ENCODE peak calls at places on chromosome 4, in nine cellular contexts. V is suprapubic skin, W is upper lobe of left lung, Z is neural progenitor cell, L is GM23338, X is uterus, B is endodermal cell, O is cardiac muscle cell, Q is HCT116. R is an unnamed sample.
A peak's percentile ranks its signal among the peaks of the same experiment; 100 is the strongest.

GRCh38 chr4:132101526-132101925 is 1047.6 kb upstream of the PCDH10 start:
- DNase-seq in Z (no peak), L (no peak), B (no peak), W (no peak), O (no peak), V (no peak), Q (no peak), X (no peak), R (no peak)

GRCh38 chr4:143344011-143344410 is 7.3 kb downstream of the GAB1 start:
- DNase-seq in Z (no peak), B (peak; percentile 48), Q (no peak), W (no peak), L (peak; percentile 27), O (no peak), X (no peak), V (no peak), R (no peak)

GRCh38 chr4:7398104-7398423 is 36.7 kb downstream of the PSAPL1 start:
- DNase-seq in L (no peak), O (peak; percentile 85), B (peak; percentile 39), Q (no peak), Z (no peak), X (no peak), V (peak; percentile 41), W (peak; percentile 89), R (no peak)

GRCh38 chr4:75963558-75963957 is 22.7 kb upstream of the NAAA start:
- DNase-seq in L (no peak), B (no peak), W (no peak), X (no peak), O (no peak), Q (no peak), Z (no peak), V (no peak), R (no peak)

GRCh38 chr4:150302553-150302952 is 224.3 kb downstream of the DCLK2 start:
- DNase-seq in X (no peak), W (no peak), Q (peak; percentile 53), L (no peak), V (no peak), O (no peak), Z (no peak), B (no peak), R (no peak)

GRCh38 chr4:36773467-36773866 is 471.1 kb upstream of the NWD2 start:
- DNase-seq in V (no peak), L (no peak), Q (no peak), X (no peak), B (no peak), Z (no peak), O (no peak), W (no peak), R (no peak)

GRCh38 chr4:164807611-164808010 is 53.7 kb downstream of the SMIM31 start:
- DNase-seq in O (peak; percentile 21), Z (peak; percentile 93), X (no peak), B (peak; percentile 73), W (peak; percentile 52), L (peak; percentile 87), Q (no peak), V (no peak), R (no peak)

GRCh38 chr4:52015366-52015765 is 4.8 kb downstream of the LRRC66 start:
- DNase-seq in Q (no peak), V (no peak), W (no peak), X (no peak), B (no peak), Z (peak; percentile 69), O (peak; percentile 19), L (peak; percentile 55), R (no peak)

GRCh38 chr4:151251922-151252321 is 25.0 kb upstream of the PRSS48 start:
- DNase-seq in Z (peak; percentile 7), Q (no peak), V (no peak), O (no peak), B (no peak), L (no peak), W (no peak), X (no peak), R (no peak)

GRCh38 chr4:55765070-55765469 is 54.5 kb upstream of the EXOC1L start:
- DNase-seq in O (no peak), W (no peak), L (no peak), V (no peak), Z (no peak), X (no peak), Q (no peak), B (no peak), R (no peak)

GRCh38 chr4:88390128-88390527 is 11.5 kb downstream of the HERC6 start:
- DNase-seq in V (no peak), X (no peak), Z (no peak), O (no peak), W (no peak), L (no peak), B (no peak), Q (no peak), R (no peak)

GRCh38 chr4:53908661-53909078 is 155.7 kb downstream of the CHIC2 start:
- DNase-seq in Z (peak; percentile 76), L (peak; percentile 69), Q (peak; percentile 62), O (peak; percentile 85), W (peak; percentile 40), B (no peak), V (no peak), X (peak; percentile 68), R (peak; percentile 10)

GRCh38 chr4:98938386-98938785 is 9.5 kb upstream of the EIF4E start:
- DNase-seq in Q (no peak), V (no peak), X (no peak), O (no peak), B (no peak), L (no peak), W (no peak), Z (no peak), R (no peak)

GRCh38 chr4:123856689-123857545 is 460.3 kb downstream of the SPRY1 start:
- DNase-seq in O (peak; percentile 75), L (peak; percentile 83), B (peak; percentile 79), V (no peak), Q (no peak), X (peak; percentile 60), Z (peak; percentile 67), W (no peak), R (no peak)
- TF ChIP-seq CTCF in O (peak; percentile 12), L (no peak), B (peak; percentile 62), V (peak; percentile 22), Q (no peak), X (no peak), Z (peak; percentile 20), W (no peak), R (no peak)

DNA sequence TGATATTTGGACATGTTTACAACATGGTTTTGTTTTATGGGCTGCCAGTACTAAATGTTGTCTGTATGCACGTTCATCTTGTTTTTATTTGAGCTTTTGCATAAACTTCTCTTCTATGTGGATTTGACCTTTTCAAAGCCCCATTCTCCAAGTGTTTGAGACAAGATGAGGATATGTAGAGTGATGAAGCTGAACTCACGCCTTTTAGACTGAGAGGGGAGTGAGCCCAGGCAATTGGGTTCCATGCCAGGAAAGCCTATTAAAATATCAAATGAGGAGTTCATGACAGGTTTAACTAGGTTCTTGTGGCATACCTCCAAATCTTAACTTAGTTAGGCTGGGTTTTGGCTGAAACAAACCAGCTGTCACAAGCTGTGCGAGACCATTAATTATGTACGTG is 170.4 kb upstream of the LDB2 start:
- DNase-seq in W (no peak), V (no peak), X (peak; percentile 68), Q (no peak), Z (no peak), O (no peak), L (no peak), B (no peak), R (no peak)
- H3K4me3 ChIP-seq in W (no peak overlapping the region), V (no peak overlapping the region), X (no peak overlapping the region), Q (no peak overlapping the region), Z (no peak overlapping the region), O (no peak overlapping the region), L (no peak overlapping the region), B (no peak overlapping the region), R (no peak overlapping the region)

GRCh38 chr4:1348746-1349145 is 1.7 kb downstream of the UVSSA start:
- DNase-seq in V (no peak), X (no peak), Q (no peak), L (no peak), Z (no peak), O (no peak), W (no peak), B (no peak), R (no peak)

GRCh38 chr4:1349359-1350168 is 2.6 kb downstream of the UVSSA start:
- DNase-seq in L (no peak), V (no peak), O (no peak), X (no peak), Q (no peak), W (no peak), B (no peak), Z (no peak), R (no peak)

GRCh38 chr4:1346781-1347409 is at the start of gene UVSSA:
- DNase-seq in Q (peak; percentile 99), W (peak; percentile 100), O (peak; percentile 100), Z (peak; percentile 100), L (peak; percentile 99), B (peak; percentile 100), X (peak; percentile 100), V (peak; percentile 100), R (peak; percentile 100)

GRCh38 chr4:1347410-1347864 is 429 bp downstream of the UVSSA start:
- DNase-seq in Z (no peak), Q (no peak), L (peak; percentile 77), W (peak; percentile 76), O (peak; percentile 82), V (peak; percentile 89), B (peak; percentile 82), X (peak; percentile 77), R (peak; percentile 78)

GRCh38 chr4:1348014-1348513 is 1.1 kb downstream of the UVSSA start:
- DNase-seq in V (no peak), L (no peak), W (no peak), X (no peak), B (no peak), Q (no peak), Z (no peak), O (no peak), R (no peak)
- H3K36me3 ChIP-seq in V (peaks cover 22% of the 10 kb centered on the region), L (no peaks in the 10 kb centered on the region), W (peaks cover 18% of the 10 kb centered on the region), X (no peaks in the 10 kb centered on the region), B (peaks cover 25% of the 10 kb centered on the region), Q (no peaks in the 10 kb centered on the region), Z (no peaks in the 10 kb centered on the region), O (no peaks in the 10 kb centered on the region), R (peaks cover 13% of the 10 kb centered on the region)

DNA sequence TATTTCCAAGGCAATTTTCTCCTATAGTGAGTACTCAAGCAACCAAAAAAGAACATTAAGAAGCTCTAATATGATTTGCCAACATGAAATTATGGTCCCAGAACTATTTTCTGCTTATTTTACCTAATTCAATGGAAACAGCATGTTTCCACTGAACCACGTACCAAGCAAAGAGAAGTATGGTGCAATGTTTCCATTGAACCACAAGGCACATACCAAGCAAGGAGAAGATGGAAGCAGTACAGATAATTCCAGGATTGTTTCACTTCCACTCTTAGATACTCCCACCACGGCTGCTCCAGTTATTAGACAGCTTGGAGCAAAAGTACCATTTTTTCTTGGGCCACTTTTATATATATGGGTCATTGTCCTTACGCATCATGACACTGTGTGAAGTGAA is 164.9 kb downstream of the RNF150 start:
- DNase-seq in O (no peak), Q (no peak), B (no peak), V (no peak), Z (no peak), W (no peak), X (no peak), L (no peak), R (no peak)
- TF ChIP-seq CTCF in O (no peak), Q (no peak), B (peak; percentile 12), V (no peak), Z (no peak), W (no peak), X (no peak), L (no peak), R (no peak)

GRCh38 chr4:159146454-159146853 is 43.6 kb downstream of the RAPGEF2 start:
- DNase-seq in Z (no peak), X (no peak), L (no peak), Q (no peak), W (no peak), B (no peak), V (no peak), O (no peak), R (no peak)
- H3K4me3 ChIP-seq in Z (no peak overlapping the region), X (no peak overlapping the region), L (no peak overlapping the region), Q (no peak overlapping the region), W (no peak overlapping the region), B (no peak overlapping the region), V (no peak overlapping the region), O (no peak overlapping the region), R (no peak overlapping the region)

R was measured in GM06990.